ENCODE peak calls at places on chromosomes 4 and X, in seven cellular contexts. D is sigmoid colon; J is heart left ventricle; W is CD4-positive, alpha-beta memory T cell; L is SJSA1; S is bronchial epithelial cell; H is GM23248. T is an unnamed sample.

GRCh38 chr4:151905197-151905596 is 144.4 kb upstream of the GATB start:
- DNase-seq in D (no peak), J (no peak), W (no peak), L (no peak), S (no peak), H (no peak), T (no peak)

GRCh38 chr4:15756361-15756861 is 21.7 kb upstream of the CD38 start:
- DNase-seq in D (no peak), J (no peak), W (peak; percentile 89), L (no peak), S (peak; percentile 91), H (peak; percentile 33), T (no peak)

GRCh38 chr4:2805712-2806391 is 13.0 kb downstream of the SH3BP2 start:
- DNase-seq in D (no peak), J (peak; percentile 87), W (no peak), L (no peak), S (peak; percentile 20), H (no peak), T (no peak)

GRCh38 chr4:123233409-123233808 is 163.2 kb upstream of the SPRY1 start:
- DNase-seq in D (no peak), J (no peak), W (no peak), L (no peak), S (no peak), H (no peak), T (no peak)

GRCh38 chrX:74490249-74490648 is 69.0 kb downstream of the SLC16A2 start:
- DNase-seq in D (no peak), J (no peak), W (no peak), L (no peak), S (no peak), H (no peak), T (no peak)

GRCh38 chr4:4647041-4647440 is 105.2 kb upstream of the STX18 start:
- DNase-seq in D (no peak), J (no peak), W (no peak), L (no peak), S (no peak), H (peak; percentile 65), T (no peak)

GRCh38 chrX:47185241-47185640 is 8.4 kb upstream of the UBA1 start:
- DNase-seq in D (no peak), J (no peak), W (no peak), L (no peak), S (no peak), H (no peak), T (no peak)

GRCh38 chr4:22593933-22594332 is 78.1 kb upstream of the ADGRA3 start:
- DNase-seq in D (no peak), J (no peak), W (no peak), L (no peak), S (no peak), H (no peak), T (no peak)

GRCh38 chr4:105462610-105463009 is 11.3 kb downstream of the PPA2 start:
- DNase-seq in D (no peak), J (no peak), W (no peak), L (no peak), S (no peak), H (no peak), T (no peak)

GRCh38 chrX:4550018-4550417 is 836.6 kb upstream of the PRKX start:
- DNase-seq in D (no peak), J (no peak), W (no peak), L (no peak), S (no peak), H (no peak), T (no peak)

GRCh38 chrX:2385224-2385623 is 115.6 kb downstream of the DHRSX start:
- DNase-seq in D (no peak), J (no peak), W (no peak), L (no peak), S (peak; percentile 63), H (peak; percentile 71), T (no peak)

GRCh38 chr4:47145630-47146029 is 114.3 kb downstream of the GABRB1 start:
- DNase-seq in D (no peak), J (no peak), W (no peak), L (no peak), S (peak; percentile 24), H (peak; percentile 6), T (no peak)

GRCh38 chrX:108087792-108088191 is 3.5 kb downstream of the PSMD10 start:
- DNase-seq in D (no peak), J (no peak), W (no peak), L (no peak), S (no peak), H (no peak), T (no peak)

GRCh38 chrX:38112566-38112965 is 106.2 kb downstream of the SYTL5 start:
- DNase-seq in D (no peak), J (no peak), W (no peak), L (no peak), S (no peak), H (no peak), T (no peak)

GRCh38 chr4:86981789-86982188 is 47.0 kb downstream of the AFF1 start:
- DNase-seq in D (no peak), J (no peak), W (peak; percentile 20), L (no peak), S (no peak), H (no peak), T (no peak)

GRCh38 chrX:53930513-53931380 is 113.5 kb downstream of the PHF8 start:
- DNase-seq in D (no peak), J (no peak), W (no peak), L (no peak), S (peak; percentile 12), H (peak; percentile 16), T (no peak)

GRCh38 chrX:48770296-48770695 is 8.7 kb downstream of the GLOD5 start:
- DNase-seq in D (no peak), J (no peak), W (no peak), L (no peak), S (no peak), H (no peak), T (no peak)
- H3K27me3 ChIP-seq in D (no peaks in the 10 kb centered on the region), J (no peaks in the 10 kb centered on the region), W (no peaks in the 10 kb centered on the region), L (no peaks in the 10 kb centered on the region), S (no peaks in the 10 kb centered on the region), H (no peaks in the 10 kb centered on the region), T (no peaks in the 10 kb centered on the region)

GRCh38 chrX:153609917-153610833 is 11.2 kb upstream of the CCNQ start:
- DNase-seq in D (peak; percentile 84), J (peak; percentile 88), W (peak; percentile 73), L (peak; percentile 64), S (peak; percentile 15), H (peak; percentile 80), T (peak; percentile 70)

GRCh38 chrX:153608376-153608775 is 9.4 kb upstream of the CCNQ start:
- DNase-seq in D (no peak), J (no peak), W (no peak), L (no peak), S (no peak), H (no peak), T (no peak)

GRCh38 chrX:153610834-153611209 is 11.9 kb upstream of the CCNQ start:
- DNase-seq in D (no peak), J (no peak), W (no peak), L (no peak), S (no peak), H (no peak), T (no peak)

GRCh38 chrX:153606503-153606902 is 7.6 kb upstream of the CCNQ start:
- DNase-seq in D (peak; percentile 9), J (no peak), W (no peak), L (no peak), S (no peak), H (no peak), T (no peak)

DNA sequence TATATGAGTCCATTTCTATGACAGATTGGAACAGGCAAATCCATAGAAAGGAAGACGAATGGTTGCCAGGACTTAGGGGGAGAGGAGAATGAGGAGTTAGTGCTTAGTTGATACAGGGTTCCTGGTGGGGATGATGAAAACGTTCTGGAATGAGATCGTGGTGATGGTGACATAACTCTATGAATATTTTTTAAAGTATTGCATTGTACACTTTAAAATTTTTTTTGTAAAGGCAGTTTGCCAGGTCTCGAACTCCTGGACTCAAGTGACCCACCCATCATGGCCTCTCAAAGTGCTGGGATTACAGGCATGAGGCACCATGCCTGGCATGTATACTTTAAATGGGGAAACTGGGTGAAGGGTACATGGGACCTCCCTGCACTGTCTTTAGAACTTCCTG is 9.9 kb upstream of the CCNQ start:
- DNase-seq in D (no peak), J (no peak), W (no peak), L (no peak), S (no peak), H (peak; percentile 44), T (no peak)
- H3K27me3 ChIP-seq in D (peaks cover 3% of the 10 kb centered on the region), J (no peaks in the 10 kb centered on the region), W (no peaks in the 10 kb centered on the region), L (no peaks in the 10 kb centered on the region), S (no peaks in the 10 kb centered on the region), H (no peaks in the 10 kb centered on the region), T (no peaks in the 10 kb centered on the region)

GRCh38 chr4:185013715-185014114 is 4.6 kb upstream of the HELT start:
- DNase-seq in D (no peak), J (no peak), W (no peak), L (no peak), S (no peak), H (no peak), T (no peak)
- H3K27me3 ChIP-seq in D (peaks cover 3% of the 10 kb centered on the region), J (peaks cover 75% of the 10 kb centered on the region), W (peaks cover 7% of the 10 kb centered on the region), L (peaks cover 45% of the 10 kb centered on the region), S (peaks cover 38% of the 10 kb centered on the region), H (peaks cover 75% of the 10 kb centered on the region), T (peaks cover 17% of the 10 kb centered on the region)

DNA sequence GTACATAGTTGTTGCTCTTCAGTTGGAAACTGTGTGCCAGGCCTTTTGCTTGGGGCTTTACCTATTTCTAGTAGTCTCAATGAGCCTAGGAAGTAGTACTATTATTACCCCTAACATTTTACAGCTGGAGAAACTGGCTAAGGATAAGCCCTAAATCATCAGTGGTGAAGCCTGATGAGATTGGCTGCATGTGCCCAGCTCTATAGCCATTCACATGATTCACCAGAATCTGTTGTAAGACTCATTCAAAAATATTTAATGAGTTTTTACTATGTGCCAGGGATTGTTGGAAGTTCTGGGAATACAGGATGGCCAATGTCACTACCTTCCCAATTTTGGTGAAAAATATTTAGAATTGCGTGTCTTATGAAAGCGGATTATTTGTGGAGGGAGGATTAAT is 2.8 kb downstream of the KIT start:
- DNase-seq in D (no peak), J (no peak), W (no peak), L (no peak), S (no peak), H (peak; percentile 78), T (no peak)
- H3K27me3 ChIP-seq in D (peaks cover 24% of the 10 kb centered on the region), J (no peaks in the 10 kb centered on the region), W (no peaks in the 10 kb centered on the region), L (peaks cover 54% of the 10 kb centered on the region), S (peaks cover 36% of the 10 kb centered on the region), H (peaks cover 12% of the 10 kb centered on the region), T (no peaks in the 10 kb centered on the region)

DNA sequence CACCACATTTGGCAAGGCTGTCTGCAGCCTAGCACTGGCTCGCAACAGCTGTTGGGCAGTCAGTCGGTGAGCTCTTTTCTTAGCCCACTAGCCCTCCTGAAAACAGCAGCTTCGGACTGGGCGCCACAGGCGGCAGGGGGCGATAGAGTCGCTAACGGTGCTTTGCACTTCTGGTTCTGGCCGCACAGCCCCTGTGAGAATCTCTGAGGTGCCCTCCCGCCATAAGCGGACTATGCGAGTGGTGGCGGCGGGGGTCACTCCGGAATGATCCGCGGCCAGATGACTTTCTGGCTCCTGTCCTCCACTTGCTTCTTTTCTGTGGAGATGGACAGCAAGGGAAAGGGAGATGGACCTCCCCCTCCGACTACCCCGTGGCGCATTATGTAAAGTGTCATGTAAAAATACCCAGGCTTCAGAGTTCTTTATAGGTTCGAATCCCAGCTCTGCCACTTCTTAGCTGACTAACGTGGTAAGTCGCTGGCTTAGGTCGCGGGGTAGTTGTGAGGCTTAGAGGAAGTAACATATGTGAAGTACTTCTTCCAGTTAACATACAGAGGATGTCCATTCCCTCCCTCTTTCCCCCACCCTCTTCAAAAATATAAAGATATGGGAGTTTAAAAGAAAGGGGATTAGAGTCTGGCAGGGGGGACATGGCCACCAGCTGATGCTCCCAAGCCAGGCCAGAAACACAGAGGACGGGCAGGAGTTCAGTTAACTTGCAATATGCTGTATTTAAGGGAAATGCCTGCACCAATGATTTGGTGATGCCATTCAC is 11.0 kb downstream of the ARHGAP36 start:
- DNase-seq in D (no peak), J (no peak), W (no peak), L (no peak), S (no peak), H (peak; percentile 29), T (no peak)
- H3K27me3 ChIP-seq in D (no peaks in the 10 kb centered on the region), J (peaks cover 15% of the 10 kb centered on the region), W (no peaks in the 10 kb centered on the region), L (no peaks in the 10 kb centered on the region), S (peaks cover 3% of the 10 kb centered on the region), H (no peaks in the 10 kb centered on the region), T (no peaks in the 10 kb centered on the region)

T was measured in uterus.